ENCODE peak calls at places on chromosome 17, in six cellular contexts. One of them, this sample, is unnamed.

GRCh38 chr17:76909971-76910760 is 42.0 kb downstream of the MGAT5B start:
- DNase-seq in stimulated activated CD8-positive, alpha-beta memory T cell treated with anti-CD3 and anti-CD28 coated beads, Interleukin-4, amount 100 ng/mL, for 48 hours: peak
- DNase-seq in skeletal muscle cell: no peak
- DNase-seq in effector memory CD8-positive, alpha-beta T cell: no peak
- DNase-seq in stimulated activated CD4-positive, alpha-beta T cell treated with anti-CD3 and anti-CD28 coated beads, Interleukin-1b, Interleukin-23, amount 100 ng/mL, for 1 hour: peak
- DNase-seq in GM12865: peak
- DNase-seq in this sample: peak

GRCh38 chr17:33389506-33390141 is 96.5 kb upstream of the ASIC2 start:
- DNase-seq in effector memory CD8-positive, alpha-beta T cell: no peak
- DNase-seq in GM12865: no peak
- DNase-seq in stimulated activated CD8-positive, alpha-beta memory T cell treated with anti-CD3 and anti-CD28 coated beads, Interleukin-4, amount 100 ng/mL, for 48 hours: no peak
- DNase-seq in stimulated activated CD4-positive, alpha-beta T cell treated with anti-CD3 and anti-CD28 coated beads, Interleukin-1b, Interleukin-23, amount 100 ng/mL, for 1 hour: no peak
- DNase-seq in skeletal muscle cell: no peak
- DNase-seq in this sample: no peak

GRCh38 chr17:58006563-58006923 is 503 bp downstream of the SRSF1 start:
- DNase-seq in stimulated activated CD8-positive, alpha-beta memory T cell treated with anti-CD3 and anti-CD28 coated beads, Interleukin-4, amount 100 ng/mL, for 48 hours: peak
- DNase-seq in effector memory CD8-positive, alpha-beta T cell: peak
- DNase-seq in GM12865: peak
- DNase-seq in skeletal muscle cell: no peak
- DNase-seq in stimulated activated CD4-positive, alpha-beta T cell treated with anti-CD3 and anti-CD28 coated beads, Interleukin-1b, Interleukin-23, amount 100 ng/mL, for 1 hour: peak
- DNase-seq in this sample: peak

GRCh38 chr17:12959441-12959840 is 58.4 kb downstream of the ELAC2 start:
- DNase-seq in skeletal muscle cell: peak
- DNase-seq in stimulated activated CD4-positive, alpha-beta T cell treated with anti-CD3 and anti-CD28 coated beads, Interleukin-1b, Interleukin-23, amount 100 ng/mL, for 1 hour: no peak
- DNase-seq in GM12865: no peak
- DNase-seq in stimulated activated CD8-positive, alpha-beta memory T cell treated with anti-CD3 and anti-CD28 coated beads, Interleukin-4, amount 100 ng/mL, for 48 hours: no peak
- DNase-seq in effector memory CD8-positive, alpha-beta T cell: no peak
- DNase-seq in this sample: no peak

GRCh38 chr17:29113334-29113733 is 66.9 kb downstream of the MYO18A start:
- DNase-seq in stimulated activated CD4-positive, alpha-beta T cell treated with anti-CD3 and anti-CD28 coated beads, Interleukin-1b, Interleukin-23, amount 100 ng/mL, for 1 hour: no peak
- DNase-seq in stimulated activated CD8-positive, alpha-beta memory T cell treated with anti-CD3 and anti-CD28 coated beads, Interleukin-4, amount 100 ng/mL, for 48 hours: no peak
- DNase-seq in effector memory CD8-positive, alpha-beta T cell: no peak
- DNase-seq in skeletal muscle cell: no peak
- DNase-seq in GM12865: no peak
- DNase-seq in this sample: no peak

GRCh38 chr17:48995332-48995870 is 1.8 kb upstream of the IGF2BP1 start:
- DNase-seq in skeletal muscle cell: no peak
- DNase-seq in stimulated activated CD8-positive, alpha-beta memory T cell treated with anti-CD3 and anti-CD28 coated beads, Interleukin-4, amount 100 ng/mL, for 48 hours: no peak
- DNase-seq in GM12865: no peak
- DNase-seq in stimulated activated CD4-positive, alpha-beta T cell treated with anti-CD3 and anti-CD28 coated beads, Interleukin-1b, Interleukin-23, amount 100 ng/mL, for 1 hour: no peak
- DNase-seq in effector memory CD8-positive, alpha-beta T cell: no peak
- DNase-seq in this sample: no peak

GRCh38 chr17:17690156-17690737 is 9.0 kb downstream of the RAI1 start:
- DNase-seq in GM12865: peak
- DNase-seq in stimulated activated CD8-positive, alpha-beta memory T cell treated with anti-CD3 and anti-CD28 coated beads, Interleukin-4, amount 100 ng/mL, for 48 hours: no peak
- DNase-seq in effector memory CD8-positive, alpha-beta T cell: no peak
- DNase-seq in stimulated activated CD4-positive, alpha-beta T cell treated with anti-CD3 and anti-CD28 coated beads, Interleukin-1b, Interleukin-23, amount 100 ng/mL, for 1 hour: no peak
- DNase-seq in skeletal muscle cell: no peak
- DNase-seq in this sample: no peak

GRCh38 chr17:56325561-56325960 is 172.3 kb downstream of the ANKFN1 start:
- DNase-seq in stimulated activated CD4-positive, alpha-beta T cell treated with anti-CD3 and anti-CD28 coated beads, Interleukin-1b, Interleukin-23, amount 100 ng/mL, for 1 hour: no peak
- DNase-seq in skeletal muscle cell: no peak
- DNase-seq in effector memory CD8-positive, alpha-beta T cell: no peak
- DNase-seq in stimulated activated CD8-positive, alpha-beta memory T cell treated with anti-CD3 and anti-CD28 coated beads, Interleukin-4, amount 100 ng/mL, for 48 hours: no peak
- DNase-seq in GM12865: no peak
- DNase-seq in this sample: no peak

GRCh38 chr17:76171701-76172100 is 30.7 kb upstream of the FOXJ1 start:
- DNase-seq in stimulated activated CD8-positive, alpha-beta memory T cell treated with anti-CD3 and anti-CD28 coated beads, Interleukin-4, amount 100 ng/mL, for 48 hours: no peak
- DNase-seq in stimulated activated CD4-positive, alpha-beta T cell treated with anti-CD3 and anti-CD28 coated beads, Interleukin-1b, Interleukin-23, amount 100 ng/mL, for 1 hour: no peak
- DNase-seq in GM12865: no peak
- DNase-seq in effector memory CD8-positive, alpha-beta T cell: no peak
- DNase-seq in skeletal muscle cell: no peak
- DNase-seq in this sample: no peak

GRCh38 chr17:73851921-73852320 is 207.7 kb upstream of the SDK2 start:
- DNase-seq in stimulated activated CD8-positive, alpha-beta memory T cell treated with anti-CD3 and anti-CD28 coated beads, Interleukin-4, amount 100 ng/mL, for 48 hours: no peak
- DNase-seq in skeletal muscle cell: no peak
- DNase-seq in stimulated activated CD4-positive, alpha-beta T cell treated with anti-CD3 and anti-CD28 coated beads, Interleukin-1b, Interleukin-23, amount 100 ng/mL, for 1 hour: no peak
- DNase-seq in effector memory CD8-positive, alpha-beta T cell: no peak
- DNase-seq in GM12865: no peak
- DNase-seq in this sample: no peak

GRCh38 chr17:67449885-67450755 is 73.0 kb downstream of the PITPNC1 start:
- DNase-seq in effector memory CD8-positive, alpha-beta T cell: no peak
- DNase-seq in GM12865: no peak
- DNase-seq in skeletal muscle cell: no peak
- DNase-seq in stimulated activated CD4-positive, alpha-beta T cell treated with anti-CD3 and anti-CD28 coated beads, Interleukin-1b, Interleukin-23, amount 100 ng/mL, for 1 hour: no peak
- DNase-seq in stimulated activated CD8-positive, alpha-beta memory T cell treated with anti-CD3 and anti-CD28 coated beads, Interleukin-4, amount 100 ng/mL, for 48 hours: no peak
- DNase-seq in this sample: no peak

GRCh38 chr17:72111374-72111773 is 9.4 kb upstream of the SOX9 start:
- DNase-seq in effector memory CD8-positive, alpha-beta T cell: no peak
- DNase-seq in stimulated activated CD4-positive, alpha-beta T cell treated with anti-CD3 and anti-CD28 coated beads, Interleukin-1b, Interleukin-23, amount 100 ng/mL, for 1 hour: no peak
- DNase-seq in skeletal muscle cell: no peak
- DNase-seq in stimulated activated CD8-positive, alpha-beta memory T cell treated with anti-CD3 and anti-CD28 coated beads, Interleukin-4, amount 100 ng/mL, for 48 hours: no peak
- DNase-seq in GM12865: no peak
- DNase-seq in this sample: no peak

GRCh38 chr17:7439462-7440112 is at the start of gene FGF11:
- DNase-seq in stimulated activated CD8-positive, alpha-beta memory T cell treated with anti-CD3 and anti-CD28 coated beads, Interleukin-4, amount 100 ng/mL, for 48 hours: no peak
- DNase-seq in stimulated activated CD4-positive, alpha-beta T cell treated with anti-CD3 and anti-CD28 coated beads, Interleukin-1b, Interleukin-23, amount 100 ng/mL, for 1 hour: no peak
- DNase-seq in GM12865: no peak
- DNase-seq in effector memory CD8-positive, alpha-beta T cell: no peak
- DNase-seq in skeletal muscle cell: no peak
- DNase-seq in this sample: no peak

GRCh38 chr17:31789707-31790505 is 69.1 kb downstream of the COPRS start:
- DNase-seq in stimulated activated CD4-positive, alpha-beta T cell treated with anti-CD3 and anti-CD28 coated beads, Interleukin-1b, Interleukin-23, amount 100 ng/mL, for 1 hour: no peak
- DNase-seq in GM12865: peak
- DNase-seq in effector memory CD8-positive, alpha-beta T cell: no peak
- DNase-seq in skeletal muscle cell: no peak
- DNase-seq in stimulated activated CD8-positive, alpha-beta memory T cell treated with anti-CD3 and anti-CD28 coated beads, Interleukin-4, amount 100 ng/mL, for 48 hours: no peak
- DNase-seq in this sample: no peak

GRCh38 chr17:78973196-78973595 is 6.5 kb downstream of the LGALS3BP start:
- DNase-seq in effector memory CD8-positive, alpha-beta T cell: no peak
- DNase-seq in skeletal muscle cell: no peak
- DNase-seq in GM12865: no peak
- DNase-seq in stimulated activated CD4-positive, alpha-beta T cell treated with anti-CD3 and anti-CD28 coated beads, Interleukin-1b, Interleukin-23, amount 100 ng/mL, for 1 hour: no peak
- DNase-seq in stimulated activated CD8-positive, alpha-beta memory T cell treated with anti-CD3 and anti-CD28 coated beads, Interleukin-4, amount 100 ng/mL, for 48 hours: no peak
- DNase-seq in this sample: no peak

GRCh38 chr17:2837147-2837561 is 40.9 kb downstream of the RAP1GAP2 start:
- DNase-seq in stimulated activated CD4-positive, alpha-beta T cell treated with anti-CD3 and anti-CD28 coated beads, Interleukin-1b, Interleukin-23, amount 100 ng/mL, for 1 hour: no peak
- DNase-seq in stimulated activated CD8-positive, alpha-beta memory T cell treated with anti-CD3 and anti-CD28 coated beads, Interleukin-4, amount 100 ng/mL, for 48 hours: peak
- DNase-seq in skeletal muscle cell: no peak
- DNase-seq in effector memory CD8-positive, alpha-beta T cell: peak
- DNase-seq in GM12865: peak
- DNase-seq in this sample: peak

GRCh38 chr17:70104688-70105087 is 29.7 kb downstream of the KCNJ16 start:
- DNase-seq in effector memory CD8-positive, alpha-beta T cell: no peak
- DNase-seq in skeletal muscle cell: no peak
- DNase-seq in stimulated activated CD4-positive, alpha-beta T cell treated with anti-CD3 and anti-CD28 coated beads, Interleukin-1b, Interleukin-23, amount 100 ng/mL, for 1 hour: no peak
- DNase-seq in GM12865: no peak
- DNase-seq in stimulated activated CD8-positive, alpha-beta memory T cell treated with anti-CD3 and anti-CD28 coated beads, Interleukin-4, amount 100 ng/mL, for 48 hours: no peak
- DNase-seq in this sample: no peak

GRCh38 chr17:27244481-27245223 is 49.3 kb upstream of the WSB1 start:
- DNase-seq in effector memory CD8-positive, alpha-beta T cell: no peak
- DNase-seq in GM12865: no peak
- DNase-seq in stimulated activated CD4-positive, alpha-beta T cell treated with anti-CD3 and anti-CD28 coated beads, Interleukin-1b, Interleukin-23, amount 100 ng/mL, for 1 hour: no peak
- DNase-seq in skeletal muscle cell: peak
- DNase-seq in stimulated activated CD8-positive, alpha-beta memory T cell treated with anti-CD3 and anti-CD28 coated beads, Interleukin-4, amount 100 ng/mL, for 48 hours: no peak
- DNase-seq in this sample: no peak

GRCh38 chr17:64223283-64223682 is 39.8 kb downstream of the TEX2 start:
- DNase-seq in stimulated activated CD8-positive, alpha-beta memory T cell treated with anti-CD3 and anti-CD28 coated beads, Interleukin-4, amount 100 ng/mL, for 48 hours: no peak
- DNase-seq in effector memory CD8-positive, alpha-beta T cell: no peak
- DNase-seq in stimulated activated CD4-positive, alpha-beta T cell treated with anti-CD3 and anti-CD28 coated beads, Interleukin-1b, Interleukin-23, amount 100 ng/mL, for 1 hour: no peak
- DNase-seq in skeletal muscle cell: no peak
- DNase-seq in GM12865: no peak
- DNase-seq in this sample: no peak

GRCh38 chr17:16484445-16485169 is 7.4 kb downstream of the LRRC75A start:
- DNase-seq in stimulated activated CD8-positive, alpha-beta memory T cell treated with anti-CD3 and anti-CD28 coated beads, Interleukin-4, amount 100 ng/mL, for 48 hours: no peak
- DNase-seq in skeletal muscle cell: no peak
- DNase-seq in stimulated activated CD4-positive, alpha-beta T cell treated with anti-CD3 and anti-CD28 coated beads, Interleukin-1b, Interleukin-23, amount 100 ng/mL, for 1 hour: no peak
- DNase-seq in effector memory CD8-positive, alpha-beta T cell: no peak
- DNase-seq in GM12865: no peak
- DNase-seq in this sample: no peak

GRCh38 chr17:27670791-27671590 is 40.0 kb downstream of the LGALS9 start:
- DNase-seq in stimulated activated CD8-positive, alpha-beta memory T cell treated with anti-CD3 and anti-CD28 coated beads, Interleukin-4, amount 100 ng/mL, for 48 hours: no peak
- DNase-seq in skeletal muscle cell: no peak
- DNase-seq in effector memory CD8-positive, alpha-beta T cell: no peak
- DNase-seq in stimulated activated CD4-positive, alpha-beta T cell treated with anti-CD3 and anti-CD28 coated beads, Interleukin-1b, Interleukin-23, amount 100 ng/mL, for 1 hour: no peak
- DNase-seq in GM12865: no peak
- DNase-seq in this sample: no peak

GRCh38 chr17:58245428-58246103 is 7.2 kb downstream of the LPO start:
- DNase-seq in effector memory CD8-positive, alpha-beta T cell: no peak
- DNase-seq in stimulated activated CD8-positive, alpha-beta memory T cell treated with anti-CD3 and anti-CD28 coated beads, Interleukin-4, amount 100 ng/mL, for 48 hours: no peak
- DNase-seq in GM12865: no peak
- DNase-seq in stimulated activated CD4-positive, alpha-beta T cell treated with anti-CD3 and anti-CD28 coated beads, Interleukin-1b, Interleukin-23, amount 100 ng/mL, for 1 hour: no peak
- DNase-seq in skeletal muscle cell: no peak
- DNase-seq in this sample: no peak

GRCh38 chr17:38578229-38578628 is 27.5 kb downstream of the SRCIN1 start:
- DNase-seq in GM12865: no peak
- DNase-seq in effector memory CD8-positive, alpha-beta T cell: no peak
- DNase-seq in stimulated activated CD4-positive, alpha-beta T cell treated with anti-CD3 and anti-CD28 coated beads, Interleukin-1b, Interleukin-23, amount 100 ng/mL, for 1 hour: no peak
- DNase-seq in stimulated activated CD8-positive, alpha-beta memory T cell treated with anti-CD3 and anti-CD28 coated beads, Interleukin-4, amount 100 ng/mL, for 48 hours: no peak
- DNase-seq in skeletal muscle cell: no peak
- DNase-seq in this sample: no peak

GRCh38 chr17:75183999-75184884 is 1.5 kb upstream of the SUMO2 start:
- DNase-seq in stimulated activated CD4-positive, alpha-beta T cell treated with anti-CD3 and anti-CD28 coated beads, Interleukin-1b, Interleukin-23, amount 100 ng/mL, for 1 hour: no peak
- DNase-seq in effector memory CD8-positive, alpha-beta T cell: no peak
- DNase-seq in stimulated activated CD8-positive, alpha-beta memory T cell treated with anti-CD3 and anti-CD28 coated beads, Interleukin-4, amount 100 ng/mL, for 48 hours: no peak
- DNase-seq in GM12865: no peak
- DNase-seq in skeletal muscle cell: no peak
- DNase-seq in this sample: no peak

GRCh38 chr17:3976675-3977171 is 12.5 kb upstream of the ATP2A3 start:
- DNase-seq in skeletal muscle cell: no peak
- DNase-seq in effector memory CD8-positive, alpha-beta T cell: no peak
- DNase-seq in stimulated activated CD8-positive, alpha-beta memory T cell treated with anti-CD3 and anti-CD28 coated beads, Interleukin-4, amount 100 ng/mL, for 48 hours: no peak
- DNase-seq in stimulated activated CD4-positive, alpha-beta T cell treated with anti-CD3 and anti-CD28 coated beads, Interleukin-1b, Interleukin-23, amount 100 ng/mL, for 1 hour: no peak
- DNase-seq in GM12865: no peak
- DNase-seq in this sample: no peak

GRCh38 chr17:2982854-2983636 is 80.4 kb downstream of the OR1D5 start:
- DNase-seq in skeletal muscle cell: peak
- DNase-seq in stimulated activated CD8-positive, alpha-beta memory T cell treated with anti-CD3 and anti-CD28 coated beads, Interleukin-4, amount 100 ng/mL, for 48 hours: no peak
- DNase-seq in effector memory CD8-positive, alpha-beta T cell: no peak
- DNase-seq in GM12865: no peak
- DNase-seq in stimulated activated CD4-positive, alpha-beta T cell treated with anti-CD3 and anti-CD28 coated beads, Interleukin-1b, Interleukin-23, amount 100 ng/mL, for 1 hour: no peak
- DNase-seq in this sample: no peak

GRCh38 chr17:39701012-39701783 is 1.3 kb downstream of the ERBB2 start:
- DNase-seq in skeletal muscle cell: no peak
- DNase-seq in stimulated activated CD4-positive, alpha-beta T cell treated with anti-CD3 and anti-CD28 coated beads, Interleukin-1b, Interleukin-23, amount 100 ng/mL, for 1 hour: no peak
- DNase-seq in effector memory CD8-positive, alpha-beta T cell: no peak
- DNase-seq in GM12865: no peak
- DNase-seq in stimulated activated CD8-positive, alpha-beta memory T cell treated with anti-CD3 and anti-CD28 coated beads, Interleukin-4, amount 100 ng/mL, for 48 hours: no peak
- DNase-seq in this sample: no peak

GRCh38 chr17:69175812-69176517 is 34.3 kb upstream of the ABCA6 start:
- DNase-seq in stimulated activated CD4-positive, alpha-beta T cell treated with anti-CD3 and anti-CD28 coated beads, Interleukin-1b, Interleukin-23, amount 100 ng/mL, for 1 hour: no peak
- DNase-seq in effector memory CD8-positive, alpha-beta T cell: no peak
- DNase-seq in skeletal muscle cell: peak
- DNase-seq in GM12865: no peak
- DNase-seq in stimulated activated CD8-positive, alpha-beta memory T cell treated with anti-CD3 and anti-CD28 coated beads, Interleukin-4, amount 100 ng/mL, for 48 hours: no peak
- DNase-seq in this sample: no peak

GRCh38 chr17:7222093-7222971 is 2.6 kb downstream of the ACADVL start:
- DNase-seq in skeletal muscle cell: no peak
- DNase-seq in stimulated activated CD4-positive, alpha-beta T cell treated with anti-CD3 and anti-CD28 coated beads, Interleukin-1b, Interleukin-23, amount 100 ng/mL, for 1 hour: no peak
- DNase-seq in stimulated activated CD8-positive, alpha-beta memory T cell treated with anti-CD3 and anti-CD28 coated beads, Interleukin-4, amount 100 ng/mL, for 48 hours: no peak
- DNase-seq in GM12865: no peak
- DNase-seq in effector memory CD8-positive, alpha-beta T cell: no peak
- DNase-seq in this sample: no peak

GRCh38 chr17:59892251-59892848 is 393 bp downstream of the TUBD1 start:
- DNase-seq in stimulated activated CD4-positive, alpha-beta T cell treated with anti-CD3 and anti-CD28 coated beads, Interleukin-1b, Interleukin-23, amount 100 ng/mL, for 1 hour: peak
- DNase-seq in effector memory CD8-positive, alpha-beta T cell: no peak
- DNase-seq in GM12865: no peak
- DNase-seq in stimulated activated CD8-positive, alpha-beta memory T cell treated with anti-CD3 and anti-CD28 coated beads, Interleukin-4, amount 100 ng/mL, for 48 hours: no peak
- DNase-seq in skeletal muscle cell: no peak
- DNase-seq in this sample: no peak

GRCh38 chr17:67272312-67273050 is 27.5 kb upstream of the HELZ start:
- DNase-seq in effector memory CD8-positive, alpha-beta T cell: no peak
- DNase-seq in skeletal muscle cell: no peak
- DNase-seq in stimulated activated CD4-positive, alpha-beta T cell treated with anti-CD3 and anti-CD28 coated beads, Interleukin-1b, Interleukin-23, amount 100 ng/mL, for 1 hour: no peak
- DNase-seq in stimulated activated CD8-positive, alpha-beta memory T cell treated with anti-CD3 and anti-CD28 coated beads, Interleukin-4, amount 100 ng/mL, for 48 hours: no peak
- DNase-seq in GM12865: peak
- DNase-seq in this sample: no peak

GRCh38 chr17:1873418-1873817 is 43.6 kb downstream of the RPA1 start:
- DNase-seq in skeletal muscle cell: no peak
- DNase-seq in GM12865: peak
- DNase-seq in effector memory CD8-positive, alpha-beta T cell: no peak
- DNase-seq in stimulated activated CD4-positive, alpha-beta T cell treated with anti-CD3 and anti-CD28 coated beads, Interleukin-1b, Interleukin-23, amount 100 ng/mL, for 1 hour: no peak
- DNase-seq in stimulated activated CD8-positive, alpha-beta memory T cell treated with anti-CD3 and anti-CD28 coated beads, Interleukin-4, amount 100 ng/mL, for 48 hours: no peak
- DNase-seq in this sample: no peak

GRCh38 chr17:50048146-50048720 is 7.7 kb upstream of the ITGA3 start:
- DNase-seq in stimulated activated CD8-positive, alpha-beta memory T cell treated with anti-CD3 and anti-CD28 coated beads, Interleukin-4, amount 100 ng/mL, for 48 hours: no peak
- DNase-seq in skeletal muscle cell: no peak
- DNase-seq in stimulated activated CD4-positive, alpha-beta T cell treated with anti-CD3 and anti-CD28 coated beads, Interleukin-1b, Interleukin-23, amount 100 ng/mL, for 1 hour: no peak
- DNase-seq in effector memory CD8-positive, alpha-beta T cell: no peak
- DNase-seq in GM12865: no peak
- DNase-seq in this sample: no peak

GRCh38 chr17:49041527-49041926 is 44.3 kb downstream of the IGF2BP1 start:
- DNase-seq in stimulated activated CD4-positive, alpha-beta T cell treated with anti-CD3 and anti-CD28 coated beads, Interleukin-1b, Interleukin-23, amount 100 ng/mL, for 1 hour: no peak
- DNase-seq in effector memory CD8-positive, alpha-beta T cell: no peak
- DNase-seq in GM12865: no peak
- DNase-seq in stimulated activated CD8-positive, alpha-beta memory T cell treated with anti-CD3 and anti-CD28 coated beads, Interleukin-4, amount 100 ng/mL, for 48 hours: no peak
- DNase-seq in skeletal muscle cell: no peak
- DNase-seq in this sample: no peak

This sample was measured in T-cell.